ENCODE peak calls at places on chromosomes 13 and 19, in five cellular contexts. W, G, P, E and M are unnamed samples.

GRCh38 chr19:17296278-17296677 is 6.9 kb downstream of the ABHD8 start:
- DNase-seq in G (no peak), E (no peak), P (no peak), W (no peak), M (no peak)

GRCh38 chr19:17424743-17425365 is 5.0 kb downstream of the MVB12A start:
- DNase-seq in W (peak), G (no peak), E (no peak), P (no peak), M (peak)

GRCh38 chr13:34156841-34157365 is 339.0 kb downstream of the RFC3 start:
- DNase-seq in G (peak), P (peak), W (peak), E (peak), M (peak)

GRCh38 chr19:29263305-29264080 is 50.5 kb upstream of the UQCRFS1 start:
- DNase-seq in E (peak), W (peak), G (peak), P (peak), M (peak)

GRCh38 chr19:15285896-15286591 is 46.3 kb downstream of the BRD4 start:
- DNase-seq in G (no peak), P (no peak), W (no peak), E (no peak), M (no peak)

GRCh38 chr19:29075149-29075548 is 137.8 kb downstream of the UQCRFS1 start:
- DNase-seq in E (no peak), P (no peak), G (no peak), W (no peak), M (no peak)

GRCh38 chr19:48685583-48685982 is 10.2 kb upstream of the FUT2 start:
- DNase-seq in P (no peak), E (no peak), W (no peak), G (no peak), M (no peak)

GRCh38 chr19:35098413-35099049 is 17.1 kb upstream of the FXYD3 start:
- DNase-seq in W (no peak), E (no peak), P (no peak), G (no peak), M (no peak)

GRCh38 chr13:52998290-52998876 is 30.2 kb upstream of the OLFM4 start:
- DNase-seq in E (no peak), P (no peak), G (no peak), W (no peak), M (no peak)

GRCh38 chr13:32246468-32246867 is 68.7 kb downstream of the ZAR1L start:
- DNase-seq in W (peak), G (peak), E (peak), P (peak), M (peak)

GRCh38 chr13:27170221-27170520 is 1.4 kb downstream of the USP12 start:
- DNase-seq in P (no peak), G (peak), W (no peak), E (no peak), M (no peak)

GRCh38 chr13:72296246-72296645 is 429.2 kb upstream of the DACH1 start:
- DNase-seq in P (no peak), G (no peak), E (no peak), W (no peak), M (no peak)

GRCh38 chr19:8386990-8387389 is 3.2 kb upstream of the RAB11B start:
- DNase-seq in P (no peak), G (no peak), E (no peak), W (no peak), M (no peak)